ENCODE peak calls at places on chromosome 2, in nine cellular contexts. E is A549, X is DMS 273 treated with DMSO at 0.1 percent for 48 hours, O is NCI-H460, T is AG04450, S is NCI-H1092, D is coronary artery, Z is AG09319, C is T-helper 1 cell. R is an unnamed sample.

GRCh38 chr2:103805746-103806145 is 1043.9 kb downstream of the TMEM182 start:
- DNase-seq in E (no peak), X (no peak), O (no peak), T (no peak), S (no peak), D (no peak), Z (no peak), C (no peak), R (no peak)

GRCh38 chr2:199315299-199316179 is 142.2 kb downstream of the SATB2 start:
- DNase-seq in E (no peak), X (no peak), O (peak; percentile 15), T (no peak), S (no peak), D (no peak), Z (no peak), C (no peak), R (no peak)

GRCh38 chr2:20483496-20483895 is 36.6 kb downstream of the RHOB start:
- DNase-seq in E (no peak), X (no peak), O (no peak), T (no peak), S (no peak), D (peak; percentile 84), Z (no peak), C (no peak), R (no peak)

GRCh38 chr2:216555274-216555673 is 56.6 kb downstream of the RPL37A start:
- DNase-seq in E (no peak), X (peak; percentile 79), O (no peak), T (no peak), S (peak; percentile 52), D (peak; percentile 94), Z (no peak), C (no peak), R (no peak)

GRCh38 chr2:26901326-26902183 is 53.6 kb downstream of the DPYSL5 start:
- DNase-seq in E (no peak), X (peak; percentile 50), O (no peak), T (no peak), S (peak; percentile 29), D (no peak), Z (no peak), C (no peak), R (peak; percentile 66)

GRCh38 chr2:236159778-236160170 is 8.4 kb downstream of the GBX2 start:
- DNase-seq in E (no peak), X (no peak), O (no peak), T (no peak), S (no peak), D (peak; percentile 64), Z (no peak), C (no peak), R (no peak)

GRCh38 chr2:218585541-218585940 is 16.9 kb downstream of the CNOT9 start:
- DNase-seq in E (no peak), X (no peak), O (no peak), T (no peak), S (no peak), D (no peak), Z (no peak), C (no peak), R (no peak)

GRCh38 chr2:12320027-12320734 is 396.6 kb upstream of the TRIB2 start:
- DNase-seq in E (no peak), X (no peak), O (no peak), T (no peak), S (no peak), D (no peak), Z (peak; percentile 29), C (no peak), R (no peak)

GRCh38 chr2:174544156-174544555 is 53.4 kb downstream of the WIPF1 start:
- DNase-seq in E (no peak), X (no peak), O (no peak), T (no peak), S (no peak), D (no peak), Z (no peak), C (no peak), R (no peak)